ENCODE peak calls at places on chromosomes 6 and 20, in five cellular contexts. U is A549, S is H1, B is HepG2, T is GM12878. Y is an unnamed sample.

GRCh38 chr6:11485261-11485660 is 52.3 kb upstream of the TMEM170B start:
- DNase-seq in B (no peak), U (no peak), T (no peak), S (no peak), Y (no peak)

GRCh38 chr6:34151321-34152041 is 5.6 kb upstream of the GRM4 start:
- DNase-seq in S (peak), U (no peak), B (no peak), T (no peak), Y (no peak)

GRCh38 chr6:125918681-125919566 is 37.6 kb upstream of the HINT3 start:
- DNase-seq in U (peak), S (no peak), T (peak), B (peak), Y (no peak)

GRCh38 chr6:56347526-56347925 is 100.1 kb upstream of the COL21A1 start:
- DNase-seq in T (no peak), U (no peak), S (no peak), B (no peak), Y (no peak)

GRCh38 chr6:35419431-35419830 is 32.7 kb upstream of the FANCE start:
- DNase-seq in T (no peak), S (no peak), B (peak), U (no peak), Y (peak)

GRCh38 chr6:121617388-121617787 is 181.9 kb downstream of the GJA1 start:
- DNase-seq in B (no peak), T (no peak), S (no peak), U (no peak), Y (no peak)

GRCh38 chr6:6643398-6643797 is 54.9 kb downstream of the LY86 start:
- DNase-seq in U (no peak), B (no peak), T (peak), S (no peak), Y (no peak)

GRCh38 chr6:100620085-100620484 is 155.4 kb upstream of the SIM1 start:
- DNase-seq in S (no peak), U (no peak), B (no peak), T (no peak), Y (no peak)

GRCh38 chr20:57680131-57680716 is 29.6 kb downstream of the PMEPA1 start:
- DNase-seq in T (peak), B (no peak), U (no peak), S (no peak), Y (no peak)

GRCh38 chr6:150368762-150369161 is at the start of gene IYD:
- DNase-seq in T (no peak), B (peak), U (no peak), S (no peak), Y (no peak)

GRCh38 chr20:21361266-21361665 is 36.1 kb downstream of the NKX2-4 start:
- DNase-seq in U (no peak), B (no peak), S (no peak), T (no peak), Y (no peak)

GRCh38 chr20:33480071-33480470 is 9.8 kb upstream of the CBFA2T2 start:
- DNase-seq in U (no peak), B (no peak), S (no peak), T (no peak), Y (no peak)

GRCh38 chr20:36908603-36909002 is 32.7 kb downstream of the TLDC2 start:
- DNase-seq in U (no peak), T (peak), B (no peak), S (no peak), Y (no peak)

GRCh38 chr6:81999270-81999669 is 246.8 kb upstream of the TENT5A start:
- DNase-seq in T (no peak), B (peak), U (no peak), S (no peak), Y (no peak)

GRCh38 chr6:139545474-139546116 is 171.1 kb upstream of the CITED2 start:
- DNase-seq in U (no peak), T (no peak), S (no peak), B (no peak), Y (no peak)

GRCh38 chr6:11486959-11487358 is 50.6 kb upstream of the TMEM170B start:
- DNase-seq in T (no peak), S (no peak), U (no peak), B (no peak), Y (no peak)

GRCh38 chr6:82987951-82988350 is 77.7 kb downstream of the UBE3D start:
- DNase-seq in B (no peak), S (no peak), T (no peak), U (no peak), Y (no peak)

GRCh38 chr6:167306401-167306998 is 15.4 kb downstream of the UNC93A start:
- DNase-seq in B (peak), T (no peak), S (no peak), U (peak), Y (no peak)

GRCh38 chr6:20351529-20351928 is 50.1 kb upstream of the E2F3 start:
- DNase-seq in B (no peak), U (no peak), T (no peak), S (no peak), Y (no peak)

GRCh38 chr6:134198093-134198492 is 119.8 kb downstream of the SGK1 start:
- DNase-seq in B (peak), U (peak), T (no peak), S (no peak), Y (no peak)

GRCh38 chr20:478949-479429 is 16.7 kb upstream of the TBC1D20 start:
- DNase-seq in T (no peak), S (no peak), B (peak), U (peak), Y (peak)

GRCh38 chr6:165984743-165985142 is 182.9 kb downstream of the TBXT start:
- DNase-seq in T (no peak), B (no peak), S (no peak), U (no peak), Y (no peak)

GRCh38 chr6:10314163-10314955 is 100.5 kb downstream of the TFAP2A start:
- DNase-seq in S (no peak), T (no peak), B (no peak), U (no peak), Y (peak)

GRCh38 chr6:10313799-10314162 is 101.1 kb downstream of the TFAP2A start:
- DNase-seq in U (no peak), S (no peak), B (no peak), T (no peak), Y (peak)

GRCh38 chr6:10315631-10316145 is 99.2 kb downstream of the TFAP2A start:
- DNase-seq in S (no peak), B (no peak), U (no peak), T (no peak), Y (no peak)

GRCh38 chr6:10315034-10315433 is 99.8 kb downstream of the TFAP2A start:
- DNase-seq in T (no peak), B (no peak), U (no peak), S (peak), Y (no peak)

GRCh38 chr6:10316327-10316726 is 98.5 kb downstream of the TFAP2A start:
- DNase-seq in B (no peak), U (no peak), T (no peak), S (no peak), Y (peak)
- TF ChIP-seq HDAC2 in B (no peak), U (no peak), T (no peak), S (no peak), Y (peak)

GRCh38 chr6:112833546-112834215 is 486.6 kb downstream of the RFPL4B start:
- DNase-seq in U (no peak), T (no peak), B (no peak), S (no peak), Y (no peak)
- TF ChIP-seq HDAC2 in U (no peak), T (no peak), B (no peak), S (no peak), Y (no peak)

GRCh38 chr20:19317240-19318069 is 105.0 kb downstream of the SLC24A3 start:
- DNase-seq in B (no peak), S (no peak), U (no peak), T (no peak), Y (no peak)

GRCh38 chr20:19313342-19314069 is 101.1 kb downstream of the SLC24A3 start:
- DNase-seq in U (no peak), T (no peak), B (no peak), S (no peak), Y (no peak)

GRCh38 chr20:19310541-19310940 is 98.1 kb downstream of the SLC24A3 start:
- DNase-seq in T (no peak), S (no peak), B (no peak), U (no peak), Y (no peak)

GRCh38 chr20:19314619-19315018 is 102.2 kb downstream of the SLC24A3 start:
- DNase-seq in T (no peak), U (no peak), S (no peak), B (no peak), Y (no peak)
- TF ChIP-seq HDAC2 in T (no peak), U (no peak), S (no peak), B (no peak), Y (no peak)

DNA sequence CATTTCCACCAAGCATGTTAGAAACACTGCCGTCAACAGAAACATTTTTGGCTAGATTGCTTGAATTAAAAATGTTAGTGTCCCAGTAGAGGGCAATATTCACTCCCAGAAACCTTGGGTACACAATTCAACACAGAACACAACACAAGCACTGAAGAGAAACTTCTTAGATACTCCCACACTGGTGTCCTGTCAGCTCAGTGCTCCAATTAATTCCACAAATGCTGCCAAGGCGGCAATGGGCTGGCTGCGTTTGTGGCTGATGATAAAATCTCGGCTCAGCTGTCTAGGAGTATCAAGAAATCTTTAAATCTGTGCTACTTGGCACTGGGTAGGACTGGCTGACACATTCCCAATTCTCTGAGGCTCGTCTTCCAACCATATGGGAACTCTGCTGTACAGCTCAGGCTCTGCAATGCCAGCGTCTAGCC is 39.3 kb downstream of the BEND3 start:
- DNase-seq in S (no peak), B (no peak), T (no peak), U (no peak), Y (no peak)
- TF ChIP-seq HDAC2 in S (no peak), B (no peak), T (no peak), U (no peak), Y (no peak)

GRCh38 chr20:63128956-63129355 is 87.0 kb downstream of the YTHDF1 start:
- DNase-seq in B (no peak), T (no peak), U (no peak), S (no peak), Y (no peak)

GRCh38 chr20:63132131-63132714 is 83.7 kb downstream of the YTHDF1 start:
- DNase-seq in U (no peak), T (no peak), B (no peak), S (no peak), Y (no peak)

GRCh38 chr20:63129376-63129965 is 86.5 kb downstream of the YTHDF1 start:
- DNase-seq in U (no peak), S (no peak), B (no peak), T (no peak), Y (no peak)

GRCh38 chr20:63129991-63130653 is 85.8 kb downstream of the YTHDF1 start:
- DNase-seq in U (no peak), T (no peak), S (no peak), B (no peak), Y (no peak)

DNA sequence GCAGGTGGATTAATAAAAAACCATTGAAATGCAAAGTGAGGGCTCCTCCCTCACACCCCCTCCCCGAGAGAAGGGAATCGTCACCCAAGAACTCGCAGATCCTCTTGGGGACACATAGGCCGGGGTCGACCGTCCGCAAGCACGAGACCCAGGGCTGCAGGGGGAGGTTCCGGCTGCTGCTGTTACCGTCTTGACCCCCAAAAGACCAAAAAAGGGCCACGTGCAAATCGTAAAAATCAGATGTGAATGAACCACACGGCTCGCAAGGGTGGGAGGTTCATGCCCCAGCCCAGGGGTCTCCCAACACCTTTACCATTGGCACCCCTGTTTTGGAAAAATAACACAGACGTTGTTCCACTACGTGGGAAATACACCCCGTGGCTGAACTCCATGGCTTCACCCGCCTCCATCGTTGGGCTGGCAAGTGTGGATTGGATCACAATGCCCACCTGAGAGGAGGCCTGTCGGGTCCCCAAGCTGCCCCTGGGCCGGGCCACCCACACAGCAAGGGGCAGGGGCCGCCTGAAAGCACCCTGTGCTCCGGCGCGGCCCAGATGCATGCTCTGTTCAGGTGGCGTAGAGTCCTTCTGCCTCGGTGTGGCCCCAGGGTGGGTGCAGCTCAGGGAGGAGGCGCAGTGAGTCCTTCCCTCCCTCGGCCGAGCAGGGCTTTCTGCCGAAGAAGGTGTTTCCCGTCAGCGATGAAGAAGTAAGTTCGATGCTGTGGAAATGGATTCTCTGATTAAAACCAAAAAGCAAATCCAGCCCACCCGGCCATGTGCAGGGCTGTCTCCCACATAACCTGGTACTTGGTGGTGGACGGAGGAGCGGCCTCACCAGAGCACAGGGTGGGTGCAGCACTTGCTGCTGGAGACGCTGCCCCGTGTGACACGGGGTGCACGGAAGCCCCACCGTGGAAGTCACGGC is 85.0 kb downstream of the YTHDF1 start:
- DNase-seq in S (no peak), B (no peak), T (no peak), U (no peak), Y (no peak)
- TF ChIP-seq HDAC2 in S (no peak), B (no peak), T (no peak), U (no peak), Y (no peak)

GRCh38 chr6:95518630-95519227 is 58.6 kb upstream of the MANEA start:
- DNase-seq in T (no peak), S (no peak), U (no peak), B (no peak), Y (no peak)

GRCh38 chr6:95519228-95520037 is 57.9 kb upstream of the MANEA start:
- DNase-seq in U (no peak), S (no peak), B (no peak), T (no peak), Y (peak)

GRCh38 chr6:95515975-95516374 is 61.4 kb upstream of the MANEA start:
- DNase-seq in T (no peak), B (no peak), S (no peak), U (no peak), Y (no peak)

GRCh38 chr6:95517004-95517403 is 60.3 kb upstream of the MANEA start:
- DNase-seq in T (no peak), U (no peak), S (no peak), B (no peak), Y (no peak)

GRCh38 chr6:95521181-95521580 is 56.2 kb upstream of the MANEA start:
- DNase-seq in B (no peak), T (no peak), S (no peak), U (no peak), Y (no peak)
- TF ChIP-seq HDAC2 in B (no peak), T (no peak), S (no peak), U (no peak), Y (no peak)

GRCh38 chr6:48075181-48075580 is 35.8 kb downstream of the PTCHD4 start:
- DNase-seq in S (no peak), U (no peak), T (no peak), B (no peak), Y (no peak)
- TF ChIP-seq HDAC2 in S (no peak), U (no peak), T (no peak), B (no peak), Y (no peak)

GRCh38 chr6:15481414-15481813 is 181.4 kb downstream of the DTNBP1 start:
- DNase-seq in T (no peak), S (no peak), U (no peak), B (no peak), Y (no peak)

GRCh38 chr6:15477746-15478145 is 185.1 kb downstream of the DTNBP1 start:
- DNase-seq in S (no peak), B (no peak), U (no peak), T (no peak), Y (no peak)

GRCh38 chr6:15481892-15482291 is 180.9 kb downstream of the DTNBP1 start:
- DNase-seq in S (no peak), U (no peak), B (no peak), T (no peak), Y (peak)

GRCh38 chr6:15480546-15480945 is 182.3 kb downstream of the DTNBP1 start:
- DNase-seq in U (no peak), T (no peak), B (no peak), S (no peak), Y (no peak)

DNA sequence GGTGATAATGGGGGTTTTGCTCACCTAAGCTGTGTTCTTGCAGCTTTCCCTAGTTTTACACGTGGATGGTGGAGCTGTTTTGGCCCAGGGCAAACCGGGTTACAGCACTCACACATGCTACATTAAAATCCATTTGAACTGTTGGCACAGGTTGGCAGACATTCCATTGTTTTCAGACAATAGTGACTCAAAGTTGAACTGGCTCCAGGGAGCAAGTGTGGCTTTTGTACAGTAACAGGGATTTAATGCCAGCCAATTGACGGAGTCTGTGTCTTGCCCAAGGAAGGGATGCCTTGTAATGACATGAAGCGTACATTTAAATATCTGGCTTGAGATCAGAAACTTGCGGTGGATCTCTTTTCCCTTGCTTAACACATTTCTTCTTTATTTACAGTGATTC is 183.1 kb downstream of the DTNBP1 start:
- DNase-seq in U (no peak), B (no peak), S (no peak), T (no peak), Y (no peak)
- TF ChIP-seq HDAC2 in U (no peak), B (no peak), S (no peak), T (no peak), Y (no peak)

GRCh38 chr6:108957221-108957620 is 109.0 kb downstream of the ARMC2 start:
- DNase-seq in S (no peak), T (no peak), U (no peak), B (no peak), Y (no peak)

GRCh38 chr6:108953681-108954080 is 105.5 kb downstream of the ARMC2 start:
- DNase-seq in U (no peak), B (no peak), T (no peak), S (no peak), Y (no peak)

GRCh38 chr6:108958900-108959770 is 110.9 kb downstream of the ARMC2 start:
- DNase-seq in T (no peak), S (no peak), B (no peak), U (no peak), Y (no peak)

GRCh38 chr6:108952776-108953486 is 104.7 kb downstream of the ARMC2 start:
- DNase-seq in S (no peak), U (no peak), T (no peak), B (no peak), Y (no peak)

GRCh38 chr6:108955329-108955949 is 107.2 kb downstream of the ARMC2 start:
- DNase-seq in S (no peak), T (no peak), U (no peak), B (no peak), Y (no peak)
- TF ChIP-seq HDAC2 in S (no peak), T (no peak), U (no peak), B (no peak), Y (no peak)

DNA sequence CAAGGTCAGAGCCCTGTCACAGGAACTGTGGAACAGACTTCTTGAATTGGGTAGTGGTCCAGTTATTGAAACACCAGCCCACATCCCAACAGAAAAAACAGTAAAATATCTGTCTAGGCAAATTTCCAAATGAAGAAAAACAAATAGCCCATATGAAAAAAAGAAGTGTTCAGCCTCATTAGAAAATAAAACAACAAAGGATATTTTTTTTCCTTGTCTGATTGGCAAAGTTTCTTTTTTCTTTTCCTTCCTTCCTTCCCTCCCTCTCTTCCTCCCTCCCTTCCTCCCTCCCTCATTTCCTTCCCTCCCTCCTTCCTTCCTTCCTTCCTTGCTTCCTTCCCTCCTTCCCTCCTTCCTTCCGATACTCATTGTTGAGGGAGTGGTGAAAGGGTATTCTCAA is 20.6 kb upstream of the RIMS4 start:
- DNase-seq in S (no peak), T (no peak), B (no peak), U (no peak), Y (no peak)
- TF ChIP-seq HDAC2 in S (no peak), T (no peak), B (no peak), U (no peak), Y (no peak)